ENCODE peak calls at places on chromosomes 13 and 19, in four cellular contexts. O is body of pancreas, Q is uterus, I is cardiac fibroblast. Y is an unnamed sample.

GRCh38 chr13:51873419-51873818 is 11.7 kb downstream of the CCDC70 start:
- DNase-seq in O (no peak), Q (no peak), I (no peak), Y (no peak)

GRCh38 chr13:78022164-78022877 is 103.7 kb upstream of the EDNRB start:
- DNase-seq in Q (no peak), O (peak), I (peak), Y (no peak)

GRCh38 chr13:44322928-44323327 is 50.7 kb upstream of the SERP2 start:
- DNase-seq in I (no peak), O (no peak), Q (no peak), Y (no peak)

GRCh38 chr13:112969692-112970338 is 801 bp downstream of the MCF2L start:
- DNase-seq in Q (no peak), O (no peak), I (no peak), Y (no peak)

GRCh38 chr19:32195706-32196610 is 149.5 kb upstream of the ZNF507 start:
- DNase-seq in I (no peak), O (no peak), Q (no peak), Y (no peak)

GRCh38 chr13:48962281-48962680 is 13.4 kb upstream of the FNDC3A start:
- DNase-seq in Q (no peak), O (no peak), I (peak), Y (no peak)

GRCh38 chr13:29883941-29884518 is 33.6 kb upstream of the UBL3 start:
- DNase-seq in I (no peak), O (no peak), Q (no peak), Y (no peak)

GRCh38 chr13:74219571-74219970 is 85.4 kb upstream of the KLF12 start:
- DNase-seq in Q (no peak), I (no peak), O (no peak), Y (no peak)

GRCh38 chr19:38172001-38172400 is 52.0 kb downstream of the DPF1 start:
- DNase-seq in I (no peak), Q (no peak), O (no peak), Y (peak)

GRCh38 chr19:36963262-36963661 is 47.1 kb downstream of the ZNF568 start:
- DNase-seq in Q (no peak), O (peak), I (no peak), Y (no peak)

GRCh38 chr13:48595330-48596127 is 58.2 kb upstream of the CYSLTR2 start:
- DNase-seq in I (peak), O (peak), Q (peak), Y (no peak)

GRCh38 chr13:101416181-101417042 is at the start of gene NALCN:
- DNase-seq in I (peak), O (peak), Q (no peak), Y (peak)

GRCh38 chr13:34357435-34358232 is 539.7 kb downstream of the RFC3 start:
- DNase-seq in Q (no peak), I (peak), O (no peak), Y (no peak)

GRCh38 chr13:23966691-23967615 is 69.7 kb upstream of the C1QTNF9B start:
- DNase-seq in I (no peak), O (no peak), Q (no peak), Y (no peak)

GRCh38 chr13:107767119-107767518 is 448.2 kb downstream of the LIG4 start:
- DNase-seq in I (no peak), Q (no peak), O (no peak), Y (no peak)

GRCh38 chr13:20387441-20387971 is 138.2 kb downstream of the CRYL1 start:
- DNase-seq in O (no peak), I (peak), Q (no peak), Y (no peak)

GRCh38 chr13:24254151-24254810 is 55.1 kb upstream of the C1QTNF9 start:
- DNase-seq in O (no peak), I (peak), Q (no peak), Y (no peak)

GRCh38 chr13:94322925-94323324 is 156.6 kb downstream of the DCT start:
- DNase-seq in I (no peak), Q (no peak), O (no peak), Y (no peak)

GRCh38 chr13:73835138-73835721 is 299.0 kb downstream of the KLF12 start:
- DNase-seq in I (peak), Q (no peak), O (no peak), Y (no peak)

GRCh38 chr19:57269515-57270250 is 10.6 kb upstream of the ZNF460 start:
- DNase-seq in I (peak), O (no peak), Q (no peak), Y (no peak)

GRCh38 chr19:22783651-22784050 is 300 bp downstream of the ZNF99 start:
- DNase-seq in Q (no peak), I (no peak), O (no peak), Y (no peak)

GRCh38 chr13:100510208-100510997 is 78.2 kb downstream of the GGACT start:
- DNase-seq in O (no peak), I (no peak), Q (no peak), Y (no peak)

GRCh38 chr19:52142001-52142595 is 2.4 kb upstream of the ZNF616 start:
- DNase-seq in Q (no peak), I (no peak), O (no peak), Y (no peak)

GRCh38 chr13:69856331-69856730 is 251.3 kb upstream of the ATXN8OS start:
- DNase-seq in I (no peak), O (no peak), Q (no peak), Y (no peak)

GRCh38 chr13:29516880-29517279 is 78.6 kb downstream of the SLC7A1 start:
- DNase-seq in I (no peak), O (no peak), Q (no peak), Y (no peak)

GRCh38 chr19:46386996-46387712 is 26.2 kb downstream of the CCDC8 start:
- DNase-seq in Q (no peak), I (no peak), O (no peak), Y (no peak)

GRCh38 chr13:98207411-98207810 is 30.3 kb upstream of the RNF113B start:
- DNase-seq in I (peak), Q (no peak), O (no peak), Y (no peak)

GRCh38 chr19:30371157-30371845 is 883 bp upstream of the ZNF536 start:
- DNase-seq in O (no peak), Q (no peak), I (no peak), Y (no peak)

GRCh38 chr19:6740589-6741348 is 1.3 kb downstream of the TRIP10 start:
- DNase-seq in I (peak), Q (peak), O (peak), Y (peak)

GRCh38 chr13:58960909-58961308 is 1202.8 kb downstream of the DIAPH3 start:
- DNase-seq in Q (no peak), O (no peak), I (peak), Y (no peak)

GRCh38 chr19:50263176-50263575 is 59.8 kb downstream of the MYH14 start:
- DNase-seq in Q (no peak), I (no peak), O (no peak), Y (no peak)

GRCh38 chr13:51663980-51664957 is 80.0 kb downstream of the WDFY2 start:
- DNase-seq in I (no peak), Q (peak), O (no peak), Y (no peak)

GRCh38 chr19:3818479-3818878 is 32.3 kb upstream of the MATK start:
- DNase-seq in Q (no peak), I (peak), O (no peak), Y (no peak)

GRCh38 chr19:23974941-23975340 is 60.3 kb downstream of the ZNF726 start:
- DNase-seq in Q (no peak), O (no peak), I (no peak), Y (no peak)

DNA sequence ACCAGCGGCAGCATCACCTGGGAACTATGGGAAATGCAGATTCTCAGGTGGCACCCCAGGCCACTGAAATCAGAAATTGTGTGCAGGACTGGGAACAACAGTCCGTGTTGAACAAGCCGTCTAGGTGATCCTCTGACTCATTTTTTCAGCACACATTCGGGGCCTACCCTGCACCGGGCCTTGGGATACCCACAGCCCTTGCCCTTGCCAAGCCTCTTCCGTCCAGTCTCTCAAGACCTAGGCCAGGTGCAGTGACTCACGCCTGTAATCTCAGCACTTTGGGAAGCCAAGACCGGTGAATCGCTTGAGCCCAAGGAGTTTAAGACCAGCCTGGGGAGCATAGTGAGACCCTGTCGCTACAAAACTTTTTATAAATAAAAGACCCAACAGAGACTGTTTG is 18.3 kb downstream of the TGFB1 start:
- DNase-seq in I (no peak), O (no peak), Q (no peak), Y (no peak)
- H3K4me3 ChIP-seq in I (no peak), O (no peak), Q (no peak), Y (no peak)

DNA sequence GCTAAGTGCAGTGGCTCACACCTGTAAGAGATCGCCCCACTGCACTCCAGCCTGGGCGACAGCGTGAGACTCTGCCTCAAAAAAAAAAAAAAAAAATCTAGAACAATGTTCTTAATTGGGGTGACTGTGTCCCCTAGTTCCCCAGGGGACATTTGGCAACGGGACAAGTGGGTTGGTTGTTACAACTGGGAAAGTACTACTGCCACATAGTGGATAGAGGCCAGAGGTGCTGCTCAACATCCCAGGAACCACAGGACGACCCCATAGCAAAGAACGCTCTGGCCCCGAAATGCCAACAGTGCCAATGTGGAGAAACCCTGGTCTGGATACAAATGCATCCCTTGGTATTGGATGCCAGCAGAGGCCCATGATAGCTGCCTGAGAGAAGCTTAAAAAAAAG is 11.8 kb downstream of the NLRP12 start:
- DNase-seq in I (no peak), Q (no peak), O (no peak), Y (no peak)
- TF ChIP-seq CTCF in I (peak), Q (no peak), O (no peak), Y (no peak)

GRCh38 chr13:110706570-110707378 is 858 bp upstream of the CARS2 start:
- DNase-seq in I (no peak), O (no peak), Q (no peak), Y (no peak)

GRCh38 chr13:110702089-110702488 is 3.8 kb downstream of the CARS2 start:
- DNase-seq in Q (no peak), I (no peak), O (no peak), Y (no peak)

GRCh38 chr13:110702591-110703526 is 3.1 kb downstream of the CARS2 start:
- DNase-seq in O (no peak), I (peak), Q (no peak), Y (peak)

GRCh38 chr13:110705356-110705825 is 525 bp downstream of the CARS2 start:
- DNase-seq in O (no peak), Q (no peak), I (peak), Y (no peak)

DNA sequence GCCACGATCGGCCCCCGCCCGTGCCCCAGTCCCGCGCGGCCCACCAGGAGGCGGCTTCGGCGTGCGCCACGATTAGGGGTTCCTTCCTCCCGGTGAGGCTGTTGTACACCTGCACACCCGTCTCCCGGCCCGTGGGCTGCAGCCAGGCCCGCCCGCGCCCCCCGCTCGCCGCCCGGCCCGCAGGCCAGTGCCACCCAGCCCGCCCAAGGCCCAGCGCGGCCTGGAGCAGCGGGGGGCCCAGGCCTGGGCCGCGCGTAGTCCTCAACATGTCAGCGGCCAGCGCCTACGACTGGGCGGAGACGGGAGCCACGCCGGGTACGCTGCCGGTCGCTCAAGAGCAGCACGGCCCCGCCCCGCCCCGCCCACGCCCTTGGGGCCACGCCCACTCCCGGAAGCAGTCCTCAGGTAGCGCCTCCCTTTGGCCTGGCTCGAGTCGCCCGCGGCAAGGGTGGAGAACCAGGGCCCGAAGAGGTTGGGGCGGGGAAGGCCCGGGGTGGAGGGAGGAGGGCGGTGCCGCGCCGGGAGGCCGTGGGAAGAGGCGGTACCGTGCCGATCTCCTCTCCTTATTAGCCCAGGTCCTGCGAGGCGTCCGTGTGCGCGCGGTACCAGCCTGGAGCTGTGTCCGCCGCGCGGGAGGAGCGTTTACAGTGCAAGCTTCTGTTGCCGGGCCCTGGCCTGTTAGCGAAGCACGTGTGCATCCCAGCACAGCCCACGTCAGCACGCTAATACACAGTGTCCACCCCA is at the start of gene CARS2:
- DNase-seq in O (peak), Q (peak), I (peak), Y (peak)
- H3K4me3 ChIP-seq in O (peak), Q (peak), I (peak), Y (peak)

GRCh38 chr19:1768248-1768647 is 14.9 kb downstream of the ONECUT3 start:
- DNase-seq in Q (no peak), O (no peak), I (peak), Y (no peak)
- TF ChIP-seq CTCF in Q (no peak), O (no peak), I (peak), Y (no peak)

GRCh38 chr19:1235625-1236538 is 1.9 kb downstream of the CBARP start:
- DNase-seq in O (no peak), Q (no peak), I (peak), Y (no peak)
- H3K4me3 ChIP-seq in O (no peak), Q (no peak), I (peak), Y (no peak)

DNA sequence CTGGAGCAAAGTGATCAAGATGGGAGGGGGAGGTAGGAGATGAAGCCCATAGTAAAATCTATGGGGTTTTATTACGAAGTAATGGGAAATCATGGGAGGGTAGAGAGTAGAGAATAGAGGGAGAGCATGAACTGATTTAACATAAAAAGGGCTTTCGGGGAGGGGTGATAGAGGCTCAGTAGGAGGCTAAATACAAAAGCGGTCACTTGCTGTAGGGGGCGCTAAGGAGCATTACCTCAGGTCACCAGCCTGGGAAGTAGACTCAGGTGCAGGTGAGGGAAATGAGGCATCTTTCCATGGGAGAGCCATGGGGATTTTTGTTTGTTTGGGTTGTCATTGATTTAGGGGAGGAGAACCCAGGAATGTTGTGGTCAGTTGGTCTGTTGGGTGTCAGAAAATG is 14.1 kb downstream of the KRTDAP start:
- DNase-seq in I (no peak), Q (no peak), O (no peak), Y (no peak)
- TF ChIP-seq CTCF in I (peak), Q (no peak), O (peak), Y (no peak)

DNA sequence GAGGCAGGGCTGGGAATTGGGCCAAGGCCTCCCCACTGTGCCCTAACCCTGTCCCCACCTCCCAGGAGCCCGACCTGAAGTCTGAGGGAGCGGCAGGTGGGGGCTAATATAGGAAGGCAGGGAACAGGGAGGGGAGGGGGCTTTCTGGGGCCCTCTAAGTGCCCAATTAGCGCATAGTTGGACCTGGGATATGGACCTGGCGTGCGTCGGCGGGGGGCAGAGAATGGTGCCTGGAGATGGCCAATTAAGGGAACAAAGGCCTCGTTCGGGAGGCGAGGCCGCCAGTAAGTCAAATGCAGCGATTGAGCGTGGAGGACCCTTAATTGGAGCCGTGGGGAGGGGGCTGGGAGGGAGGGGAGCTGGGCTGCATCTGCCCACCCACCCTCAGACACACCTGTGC is at the start of gene C19orf85:
- DNase-seq in Q (no peak), I (no peak), O (no peak), Y (no peak)
- H3K4me3 ChIP-seq in Q (no peak), I (no peak), O (no peak), Y (no peak)

GRCh38 chr13:102830646-102831045 is 15.2 kb upstream of the ERCC5 start:
- DNase-seq in Q (no peak), O (peak), I (peak), Y (no peak)

GRCh38 chr13:102825400-102825799 is 20.4 kb upstream of the ERCC5 start:
- DNase-seq in O (no peak), Q (no peak), I (no peak), Y (no peak)

DNA sequence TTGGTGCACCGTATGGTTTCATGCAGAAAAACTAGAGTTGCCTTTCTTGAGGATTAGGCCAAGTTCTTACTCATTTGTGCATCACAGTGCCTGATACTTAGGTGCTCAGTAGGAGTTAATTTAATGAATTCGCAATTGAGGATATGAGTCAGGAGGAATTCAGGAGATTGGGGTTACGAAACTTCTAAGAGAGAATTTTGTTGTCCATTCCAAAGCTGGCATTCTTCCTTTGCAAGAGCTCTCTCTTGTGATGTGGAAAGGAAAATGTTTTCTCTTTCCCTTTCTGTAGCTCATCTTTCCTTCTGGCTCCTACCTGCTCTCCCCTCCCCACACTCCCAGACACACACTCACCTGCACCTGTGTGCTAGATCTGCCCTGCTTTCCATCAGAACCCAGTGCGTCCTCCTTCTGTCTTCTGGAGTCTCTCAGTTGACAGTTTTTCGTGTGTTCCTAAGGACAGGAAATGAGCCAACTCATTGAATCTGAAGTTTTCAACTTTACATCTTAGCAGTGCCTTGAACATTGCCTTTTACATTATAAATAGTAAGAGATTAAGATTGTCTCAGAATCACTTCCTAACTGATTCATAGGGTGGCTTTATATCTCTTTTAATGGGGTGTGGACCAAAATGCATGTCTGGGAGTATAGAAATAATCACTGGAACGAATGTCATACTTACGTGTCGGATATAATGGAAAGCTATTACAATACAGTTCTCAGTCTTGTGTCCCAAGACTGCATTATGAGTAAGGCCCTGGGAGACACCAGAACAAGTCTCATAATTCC is 19.7 kb upstream of the ERCC5 start:
- DNase-seq in Q (no peak), O (no peak), I (peak), Y (no peak)
- TF ChIP-seq CTCF in Q (no peak), O (no peak), I (no peak), Y (no peak)

Y was measured in psoas muscle.